ENCODE peak calls at places on chromosomes 16 and 17, in seven cellular contexts. I, X, S, M, E, H and P are unnamed samples.

GRCh38 chr16:19346335-19346922 is 60.9 kb downstream of the CLEC19A start:
- DNase-seq in I (no peak), X (no peak), S (no peak), M (no peak), E (no peak), H (no peak), P (no peak)

GRCh38 chr17:64492481-64493109 is 4.3 kb downstream of the POLG2 start:
- DNase-seq in I (no peak), X (peak; percentile 31), S (peak; percentile 46), M (peak; percentile 65), E (no peak), H (no peak), P (no peak)

GRCh38 chr17:78342438-78343098 is 17.3 kb downstream of the SOCS3 start:
- DNase-seq in I (no peak), X (peak; percentile 79), S (no peak), M (no peak), E (no peak), H (peak; percentile 52), P (no peak)

GRCh38 chr16:66549284-66550131 is at the start of gene TK2:
- DNase-seq in I (peak; percentile 54), X (peak; percentile 59), S (peak; percentile 52), M (peak; percentile 50), E (peak; percentile 42), H (peak; percentile 37), P (peak; percentile 81)

GRCh38 chr16:12618515-12618914 is 185.2 kb downstream of the CPPED1 start:
- DNase-seq in I (no peak), X (no peak), S (no peak), M (no peak), E (no peak), H (no peak), P (no peak)

GRCh38 chr16:23640669-23640958 is 496 bp downstream of the PALB2 start:
- DNase-seq in I (no peak), X (no peak), S (no peak), M (no peak), E (no peak), H (no peak), P (no peak)

GRCh38 chr17:2693561-2694380 is 17.8 kb downstream of the CLUH start:
- DNase-seq in I (no peak), X (no peak), S (no peak), M (no peak), E (no peak), H (no peak), P (peak; percentile 21)

GRCh38 chr17:51263001-51263400 is 2.7 kb downstream of the UTP18 start:
- DNase-seq in I (no peak), X (peak; percentile 70), S (no peak), M (no peak), E (no peak), H (no peak), P (no peak)

GRCh38 chr17:29179232-29180036 is 764 bp downstream of the MYO18A start:
- DNase-seq in I (peak; percentile 67), X (no peak), S (no peak), M (no peak), E (no peak), H (no peak), P (peak; percentile 28)

GRCh38 chr17:67386965-67387551 is 10.0 kb downstream of the PITPNC1 start:
- DNase-seq in I (peak; percentile 57), X (peak; percentile 21), S (peak; percentile 70), M (peak; percentile 39), E (peak; percentile 9), H (peak; percentile 65), P (peak; percentile 85)

GRCh38 chr16:1108299-1109252 is 12.5 kb upstream of the C1QTNF8 start:
- DNase-seq in I (no peak), X (no peak), S (no peak), M (no peak), E (peak; percentile 28), H (no peak), P (no peak)

GRCh38 chr17:33370384-33370783 is 77.3 kb upstream of the ASIC2 start:
- DNase-seq in I (no peak), X (no peak), S (no peak), M (no peak), E (no peak), H (no peak), P (no peak)

GRCh38 chr16:14405611-14406537 is 224.2 kb downstream of the PARN start:
- DNase-seq in I (peak; percentile 20), X (peak; percentile 49), S (no peak), M (no peak), E (no peak), H (no peak), P (peak; percentile 53)

GRCh38 chr17:47884905-47885735 is 10.9 kb upstream of the SP2 start:
- DNase-seq in I (no peak), X (no peak), S (no peak), M (peak; percentile 29), E (no peak), H (no peak), P (no peak)

GRCh38 chr17:41683441-41684007 is 5.2 kb upstream of the EIF1 start:
- DNase-seq in I (no peak), X (no peak), S (no peak), M (no peak), E (no peak), H (no peak), P (no peak)

GRCh38 chr17:16926591-16927451 is 45.1 kb downstream of the TNFRSF13B start:
- DNase-seq in I (no peak), X (no peak), S (no peak), M (no peak), E (no peak), H (no peak), P (no peak)

GRCh38 chr16:84543931-84544776 is 39.7 kb upstream of the MEAK7 start:
- DNase-seq in I (no peak), X (no peak), S (no peak), M (no peak), E (no peak), H (no peak), P (peak; percentile 45)

GRCh38 chr17:63703556-63704258 is 3.8 kb upstream of the LIMD2 start:
- DNase-seq in I (no peak), X (no peak), S (no peak), M (no peak), E (no peak), H (no peak), P (no peak)

GRCh38 chr17:70307430-70307829 is 138.1 kb downstream of the KCNJ2 start:
- DNase-seq in I (no peak), X (peak; percentile 81), S (no peak), M (no peak), E (no peak), H (no peak), P (no peak)

GRCh38 chr17:61560071-61560470 is 30.9 kb downstream of the NACA2 start:
- DNase-seq in I (no peak), X (no peak), S (no peak), M (no peak), E (no peak), H (no peak), P (no peak)

GRCh38 chr16:76837872-76838271 is 353.1 kb upstream of the MON1B start:
- DNase-seq in I (no peak), X (no peak), S (no peak), M (no peak), E (no peak), H (no peak), P (no peak)

GRCh38 chr17:3928394-3928793 is 12.1 kb upstream of the P2RX1 start:
- DNase-seq in I (no peak), X (no peak), S (no peak), M (no peak), E (no peak), H (no peak), P (no peak)

GRCh38 chr17:58331815-58332719 is 3.5 kb upstream of the TSPOAP1 start:
- DNase-seq in I (no peak), X (no peak), S (peak; percentile 98), M (peak; percentile 84), E (no peak), H (no peak), P (peak; percentile 95)

GRCh38 chr17:79565606-79566250 is 45.1 kb downstream of the RBFOX3 start:
- DNase-seq in I (no peak), X (no peak), S (no peak), M (no peak), E (no peak), H (no peak), P (no peak)

GRCh38 chr16:47504599-47504998 is 43.5 kb downstream of the PHKB start:
- DNase-seq in I (no peak), X (peak; percentile 52), S (no peak), M (no peak), E (no peak), H (no peak), P (no peak)

GRCh38 chr17:37527249-37527851 is 37.7 kb downstream of the DUSP14 start:
- DNase-seq in I (peak; percentile 14), X (peak; percentile 64), S (peak; percentile 42), M (peak; percentile 50), E (no peak), H (peak; percentile 61), P (no peak)

GRCh38 chr17:38893113-38893512 is 23.3 kb downstream of the LASP1 start:
- DNase-seq in I (no peak), X (peak; percentile 29), S (no peak), M (no peak), E (no peak), H (no peak), P (no peak)

GRCh38 chr17:694239-694638 is 20.4 kb downstream of the VPS53 start:
- DNase-seq in I (no peak), X (peak; percentile 98), S (no peak), M (no peak), E (no peak), H (peak; percentile 90), P (no peak)

GRCh38 chr16:86199182-86199581 is 300.2 kb downstream of the IRF8 start:
- DNase-seq in I (no peak), X (no peak), S (no peak), M (no peak), E (no peak), H (no peak), P (no peak)

GRCh38 chr17:37292429-37293139 is 83.2 kb upstream of the C17orf78 start:
- DNase-seq in I (no peak), X (no peak), S (no peak), M (no peak), E (no peak), H (no peak), P (no peak)

GRCh38 chr17:1505586-1505985 is 10.8 kb downstream of the INPP5K start:
- DNase-seq in I (no peak), X (no peak), S (no peak), M (no peak), E (no peak), H (no peak), P (no peak)

GRCh38 chr17:27609606-27610303 is 21.2 kb upstream of the LGALS9 start:
- DNase-seq in I (no peak), X (no peak), S (peak; percentile 22), M (peak; percentile 16), E (no peak), H (peak; percentile 37), P (no peak)

GRCh38 chr16:22325598-22326368 is 28.6 kb downstream of the POLR3E start:
- DNase-seq in I (no peak), X (no peak), S (no peak), M (no peak), E (no peak), H (no peak), P (peak; percentile 14)

GRCh38 chr16:23014592-23014991 is 134.7 kb downstream of the USP31 start:
- DNase-seq in I (no peak), X (no peak), S (peak; percentile 4), M (no peak), E (no peak), H (no peak), P (peak; percentile 14)

GRCh38 chr16:10935491-10935890 is 6.8 kb downstream of the DEXI start:
- DNase-seq in I (no peak), X (no peak), S (no peak), M (no peak), E (no peak), H (no peak), P (no peak)

GRCh38 chr16:27445502-27446175 is 43.7 kb downstream of the IL21R start:
- DNase-seq in I (no peak), X (no peak), S (no peak), M (no peak), E (no peak), H (no peak), P (no peak)

GRCh38 chr17:54902017-54902416 is 1.4 kb downstream of the TOM1L1 start:
- DNase-seq in I (no peak), X (no peak), S (no peak), M (no peak), E (no peak), H (no peak), P (no peak)

GRCh38 chr17:58605986-58606385 is 85.9 kb downstream of the TEX14 start:
- DNase-seq in I (no peak), X (no peak), S (no peak), M (no peak), E (no peak), H (no peak), P (no peak)